ENCODE peak calls at places on chromosomes 7 and 10, in five cellular contexts. V is spleen, J is naive B cell, N is GM23248, L is HFF-Myc. U is an unnamed sample.

GRCh38 chr7:12965767-12966166 is 278.3 kb downstream of the ARL4A start:
- DNase-seq in V (no peak), J (no peak), N (no peak), L (no peak), U (no peak)

GRCh38 chr10:5576780-5577472 is 52.2 kb downstream of the CALML3 start:
- DNase-seq in V (peak), J (no peak), N (peak), L (no peak), U (no peak)

GRCh38 chr10:130179640-130180039 is 43.4 kb downstream of the GLRX3 start:
- DNase-seq in V (no peak), J (no peak), N (peak), L (peak), U (no peak)

GRCh38 chr10:116891208-116891607 is 41.9 kb downstream of the ENO4 start:
- DNase-seq in V (no peak), J (no peak), N (peak), L (peak), U (no peak)

GRCh38 chr7:17489987-17490386 is 191.5 kb downstream of the AHR start:
- DNase-seq in V (no peak), J (no peak), N (no peak), L (no peak), U (no peak)

GRCh38 chr10:114714281-114714741 is 56.2 kb upstream of the ABLIM1 start:
- DNase-seq in V (no peak), J (no peak), N (peak), L (peak), U (peak)

GRCh38 chr7:128863433-128863989 is 855 bp downstream of the ATP6V1F start:
- DNase-seq in V (no peak), J (no peak), N (peak), L (no peak), U (peak)

GRCh38 chr10:122689146-122689807 is 10.4 kb downstream of the C10orf120 start:
- DNase-seq in V (no peak), J (no peak), N (no peak), L (no peak), U (no peak)

GRCh38 chr10:102267748-102268147 is 22.4 kb downstream of the GBF1 start:
- DNase-seq in V (no peak), J (no peak), N (peak), L (no peak), U (no peak)

GRCh38 chr10:109899578-109900355 is 23.5 kb downstream of the XPNPEP1 start:
- DNase-seq in V (no peak), J (no peak), N (peak), L (no peak), U (no peak)

GRCh38 chr7:135678612-135679575 is 16.6 kb downstream of the STMP1 start:
- DNase-seq in V (no peak), J (no peak), N (peak), L (no peak), U (peak)

GRCh38 chr7:158114056-158114850 is 473.4 kb downstream of the PTPRN2 start:
- DNase-seq in V (no peak), J (no peak), N (no peak), L (no peak), U (no peak)

GRCh38 chr10:79816-80215 is 30.7 kb upstream of the TUBB8 start:
- DNase-seq in V (no peak), J (no peak), N (no peak), L (no peak), U (no peak)

GRCh38 chr10:26593896-26594295 is 103.6 kb upstream of the PDSS1 start:
- DNase-seq in V (no peak), J (no peak), N (no peak), L (no peak), U (no peak)

GRCh38 chr7:45573199-45573598 is 969 bp upstream of the ADCY1 start:
- DNase-seq in V (peak), J (no peak), N (no peak), L (no peak), U (no peak)

GRCh38 chr10:133009218-133009954 is 67.0 kb upstream of the CFAP46 start:
- DNase-seq in V (peak), J (no peak), N (peak), L (no peak), U (no peak)

GRCh38 chr7:22433710-22434460 is 66.1 kb downstream of the STEAP1B start:
- DNase-seq in V (peak), J (no peak), N (peak), L (no peak), U (peak)

GRCh38 chr7:80774843-80775242 is 136.4 kb downstream of the CD36 start:
- DNase-seq in V (no peak), J (no peak), N (no peak), L (no peak), U (no peak)

GRCh38 chr10:124308811-124309210 is 109.9 kb downstream of the OAT start:
- DNase-seq in V (no peak), J (no peak), N (no peak), L (no peak), U (no peak)

GRCh38 chr10:33136271-33136670 is 178.2 kb upstream of the ITGB1 start:
- DNase-seq in V (no peak), J (no peak), N (peak), L (no peak), U (no peak)

GRCh38 chr10:69468771-69469129 is 17.5 kb downstream of the TSPAN15 start:
- DNase-seq in V (no peak), J (no peak), N (no peak), L (no peak), U (no peak)

GRCh38 chr7:128145191-128145590 is 95.9 kb upstream of the LEP start:
- DNase-seq in V (no peak), J (no peak), N (no peak), L (no peak), U (no peak)

GRCh38 chr7:6430271-6430940 is 17.3 kb downstream of the DAGLB start:
- DNase-seq in V (no peak), J (no peak), N (peak), L (no peak), U (no peak)

GRCh38 chr10:126060232-126060935 is 164.0 kb downstream of the FANK1 start:
- DNase-seq in V (no peak), J (no peak), N (peak), L (no peak), U (no peak)

GRCh38 chr10:84158549-84158948 is 15.1 kb upstream of the GPR15LG start:
- DNase-seq in V (no peak), J (no peak), N (no peak), L (no peak), U (no peak)

GRCh38 chr7:286278-286677 is 3.7 kb upstream of the FOXL3 start:
- DNase-seq in V (peak), J (no peak), N (no peak), L (no peak), U (no peak)

GRCh38 chr7:38453187-38453586 is 178.0 kb downstream of the AMPH start:
- DNase-seq in V (no peak), J (no peak), N (peak), L (no peak), U (no peak)

GRCh38 chr7:494261-494687 is 25.4 kb downstream of the PDGFA start:
- DNase-seq in V (peak), J (no peak), N (no peak), L (no peak), U (no peak)

GRCh38 chr7:79050592-79050991 is 402.9 kb downstream of the MAGI2 start:
- DNase-seq in V (no peak), J (no peak), N (peak), L (no peak), U (peak)

GRCh38 chr7:149854611-149855367 is 16.6 kb downstream of the ZNF862 start:
- DNase-seq in V (no peak), J (no peak), N (peak), L (no peak), U (peak)

GRCh38 chr7:142799483-142799882 is 28.7 kb downstream of the PRSS2 start:
- DNase-seq in V (no peak), J (no peak), N (no peak), L (no peak), U (no peak)

GRCh38 chr7:69599879-69600764 is 1.8 kb downstream of the AUTS2 start:
- DNase-seq in V (peak), J (peak), N (peak), L (no peak), U (no peak)

GRCh38 chr10:34528320-34528719 is 286.8 kb downstream of the PARD3 start:
- DNase-seq in V (no peak), J (no peak), N (peak), L (peak), U (peak)

GRCh38 chr7:157474685-157475084 is 137.9 kb downstream of the DNAJB6 start:
- DNase-seq in V (peak), J (no peak), N (peak), L (no peak), U (no peak)

GRCh38 chr10:47410862-47411261 is 26.8 kb upstream of the ZNF488 start:
- DNase-seq in V (peak), J (no peak), N (no peak), L (no peak), U (no peak)

GRCh38 chr7:46651561-46652088 is 730.6 kb upstream of the IGFBP3 start:
- DNase-seq in V (no peak), J (no peak), N (no peak), L (no peak), U (peak)

GRCh38 chr7:142476077-142476476 is 218.2 kb upstream of the PRSS58 start:
- DNase-seq in V (no peak), J (no peak), N (peak), L (no peak), U (no peak)

GRCh38 chr10:84173543-84173942 is at the start of gene GPR15LG:
- DNase-seq in V (no peak), J (no peak), N (no peak), L (no peak), U (no peak)

GRCh38 chr10:47277352-47278151 is 22.4 kb upstream of the GDF10 start:
- DNase-seq in V (no peak), J (no peak), N (no peak), L (no peak), U (no peak)